ENCODE peak calls at places on chromosomes 4 and X, in six cellular contexts. O is astrocyte of the cerebellum, N is endodermal cell, C is nephron progenitor cell, U is cardiac fibroblast, R is neural crest cell. T is an unnamed sample.

GRCh38 chr4:24770111-24770584 is 25.2 kb upstream of the SOD3 start:
- DNase-seq in U (peak; percentile 46), R (no peak), N (peak; percentile 55), C (no peak), O (peak; percentile 86), T (no peak)

GRCh38 chrX:102835504-102836146 is 101.4 kb upstream of the RAB40AL start:
- DNase-seq in R (no peak), C (no peak), N (peak; percentile 76), O (no peak), U (peak; percentile 57), T (no peak)

GRCh38 chr4:168707205-168707604 is 210.4 kb downstream of the PALLD start:
- DNase-seq in N (no peak), C (no peak), R (no peak), O (no peak), U (no peak), T (no peak)

GRCh38 chr4:28682872-28683271 is 1822.2 kb downstream of the STIM2 start:
- DNase-seq in R (no peak), C (no peak), N (no peak), U (no peak), O (no peak), T (no peak)

GRCh38 chr4:575281-576141 is 584 bp downstream of the TMEM271 start:
- DNase-seq in O (peak; percentile 37), C (peak; percentile 89), N (peak; percentile 93), U (peak; percentile 73), R (peak; percentile 50), T (peak; percentile 83)

GRCh38 chr4:149050840-149051239 is 608.6 kb upstream of the NR3C2 start:
- DNase-seq in C (no peak), O (no peak), U (no peak), R (no peak), N (peak; percentile 68), T (no peak)

GRCh38 chr4:76801621-76802545 is 96.1 kb downstream of the SOWAHB start:
- DNase-seq in O (no peak), C (peak; percentile 62), N (peak; percentile 85), U (no peak), R (peak; percentile 20), T (no peak)

GRCh38 chr4:134807231-134807745 is 605.7 kb upstream of the PABPC4L start:
- DNase-seq in U (no peak), C (no peak), N (no peak), O (no peak), R (no peak), T (no peak)

GRCh38 chr4:73683033-73683432 is 57.3 kb upstream of the CXCL8 start:
- DNase-seq in R (no peak), C (no peak), U (no peak), N (no peak), O (no peak), T (no peak)

GRCh38 chr4:108685036-108685686 is 34.8 kb downstream of the OSTC start:
- DNase-seq in U (peak; percentile 23), C (no peak), O (no peak), N (no peak), R (no peak), T (no peak)

GRCh38 chr4:76549765-76550164 is 114.7 kb downstream of the SHROOM3 start:
- DNase-seq in R (no peak), U (no peak), C (no peak), N (no peak), O (no peak), T (no peak)

GRCh38 chr4:11259837-11260236 is 168.9 kb downstream of the HS3ST1 start:
- DNase-seq in C (no peak), N (peak; percentile 52), U (no peak), R (no peak), O (no peak), T (no peak)

GRCh38 chr4:61549356-61549755 is 349.2 kb downstream of the ADGRL3 start:
- DNase-seq in R (no peak), U (no peak), O (no peak), N (no peak), C (no peak), T (no peak)

GRCh38 chr4:8351931-8352367 is 82.4 kb downstream of the HTRA3 start:
- DNase-seq in N (no peak), C (no peak), U (peak; percentile 70), R (no peak), O (no peak), T (no peak)
- TF ChIP-seq CTCF in N (no peak), C (no peak), U (no peak), R (no peak), O (no peak), T (no peak)

GRCh38 chr4:182143086-182143821 is 99.9 kb upstream of the TENM3 start:
- DNase-seq in R (peak; percentile 18), N (peak; percentile 73), U (peak; percentile 23), C (peak; percentile 51), O (no peak), T (no peak)
- TF ChIP-seq CTCF in R (peak; percentile 14), N (no peak), U (no peak), C (no peak), O (peak; percentile 6), T (no peak)

GRCh38 chr4:186669159-186669720 is 54.4 kb downstream of the FAT1 start:
- DNase-seq in C (no peak), N (peak; percentile 79), O (peak; percentile 72), U (peak; percentile 83), R (no peak), T (no peak)
- TF ChIP-seq CTCF in C (peak; percentile 15), N (peak; percentile 69), O (peak; percentile 29), U (peak; percentile 39), R (peak; percentile 66), T (peak; percentile 35)

DNA sequence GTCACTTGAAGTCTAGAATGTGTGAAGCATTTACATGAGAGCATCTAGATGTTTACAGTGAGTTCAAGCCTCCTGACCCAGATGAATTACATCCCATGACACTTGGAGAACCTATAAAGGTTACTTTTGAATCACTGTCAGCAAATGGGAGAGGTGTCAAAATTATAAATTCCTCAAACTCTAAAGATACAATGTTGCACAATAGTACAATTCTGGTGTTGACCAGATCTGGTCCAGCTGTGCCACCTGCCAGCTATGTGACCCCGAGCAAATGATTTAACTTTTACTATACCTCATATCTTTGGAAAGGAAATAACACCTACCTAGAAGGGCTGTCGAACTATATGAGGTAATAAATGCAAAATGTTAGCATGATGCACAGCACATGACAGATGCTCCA is 69.8 kb downstream of the JADE1 start:
- DNase-seq in R (no peak), N (no peak), C (no peak), O (no peak), U (no peak), T (no peak)
- TF ChIP-seq CTCF in R (no peak), N (no peak), C (no peak), O (no peak), U (no peak), T (no peak)

GRCh38 chrX:1150569-1151347 is 61.7 kb downstream of the CRLF2 start:
- DNase-seq in U (no peak), R (no peak), O (no peak), C (no peak), N (peak; percentile 27), T (no peak)
- TF ChIP-seq CTCF in U (no peak), R (no peak), O (no peak), C (no peak), N (no peak), T (no peak)

GRCh38 chr4:7068279-7068842 is 497 bp upstream of the GRPEL1 start:
- DNase-seq in R (no peak), C (no peak), N (no peak), U (no peak), O (no peak), T (no peak)
- TF ChIP-seq CTCF in R (no peak), C (no peak), N (no peak), U (no peak), O (no peak), T (no peak)

DNA sequence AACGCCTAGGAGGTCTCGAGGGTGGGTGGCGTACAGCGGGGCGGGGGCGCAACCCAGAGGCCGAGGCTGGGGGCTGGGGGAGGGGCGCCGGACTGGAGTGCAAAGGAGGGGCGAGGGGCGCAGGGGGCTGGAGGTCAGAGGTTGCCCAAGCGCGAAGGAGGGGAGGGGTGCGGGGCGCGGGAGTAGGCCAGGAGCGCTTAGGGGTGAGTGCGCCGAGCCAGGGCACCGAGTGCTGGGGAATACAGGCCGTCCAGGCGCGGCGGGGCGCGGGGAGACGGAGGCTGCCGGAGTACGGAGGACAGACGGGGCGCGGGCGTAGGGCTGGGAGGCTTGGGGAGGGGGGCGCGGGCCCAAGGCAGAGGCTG is 318 bp downstream of the GYG2 start:
- DNase-seq in N (peak; percentile 88), O (no peak), C (peak; percentile 80), R (peak; percentile 48), U (no peak), T (peak; percentile 54)
- TF ChIP-seq CTCF in N (no peak), O (no peak), C (no peak), R (no peak), U (no peak), T (no peak)

GRCh38 chr4:130808492-130808891 is 1712.5 kb downstream of the C4orf33 start:
- DNase-seq in R (no peak), O (no peak), C (no peak), N (no peak), U (peak; percentile 6), T (no peak)
- TF ChIP-seq CTCF in R (peak; percentile 72), O (peak; percentile 64), C (peak; percentile 63), N (peak; percentile 81), U (peak; percentile 51), T (peak; percentile 65)

DNA sequence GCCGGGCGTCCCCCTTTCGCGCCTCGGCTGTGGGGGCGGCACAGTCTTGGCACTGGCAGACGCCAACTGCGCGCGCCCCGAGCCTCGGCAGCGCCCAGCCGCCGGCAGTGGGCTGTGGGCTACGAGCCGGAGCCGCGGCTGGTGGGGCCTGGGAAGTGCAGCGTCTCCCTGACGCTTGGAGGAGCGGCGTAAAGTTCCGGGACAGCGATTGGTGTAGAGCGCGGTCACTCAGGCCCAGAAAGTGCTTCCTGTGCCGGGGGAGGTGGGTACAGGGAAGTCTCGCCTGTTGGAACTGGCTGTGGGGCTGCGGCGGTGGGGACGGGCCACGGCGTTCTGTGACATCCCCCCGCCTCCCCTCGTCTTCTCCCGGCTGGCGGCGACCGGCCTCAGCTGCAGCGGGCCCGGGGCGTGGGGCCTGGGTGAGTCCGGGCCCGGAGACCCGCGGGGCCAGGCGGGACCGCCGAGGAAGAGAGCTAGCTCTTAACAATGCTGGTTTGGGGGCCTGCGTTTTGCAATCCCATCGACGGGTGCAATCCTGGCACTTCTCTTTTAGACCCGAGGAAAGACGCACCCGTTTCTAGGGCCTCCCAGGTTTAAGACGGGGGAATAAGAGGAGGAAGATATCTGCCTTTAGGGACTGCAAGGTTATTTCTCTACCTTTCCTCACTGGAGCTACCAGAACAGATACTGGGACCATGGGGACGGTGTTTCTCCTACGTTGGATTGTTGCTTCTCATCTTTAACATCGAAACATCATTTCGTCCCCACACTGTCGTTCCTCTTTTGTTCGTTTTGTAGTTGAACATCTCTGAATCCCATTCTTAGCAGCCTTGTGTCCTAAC is at the start of the genes RWDD4 and TRAPPC11:
- DNase-seq in C (peak; percentile 97), N (peak; percentile 99), R (peak; percentile 94), U (peak; percentile 99), O (peak; percentile 98), T (peak; percentile 95)
- TF ChIP-seq CTCF in C (no peak), N (peak; percentile 44), R (peak; percentile 36), U (no peak), O (no peak), T (peak; percentile 36)

DNA sequence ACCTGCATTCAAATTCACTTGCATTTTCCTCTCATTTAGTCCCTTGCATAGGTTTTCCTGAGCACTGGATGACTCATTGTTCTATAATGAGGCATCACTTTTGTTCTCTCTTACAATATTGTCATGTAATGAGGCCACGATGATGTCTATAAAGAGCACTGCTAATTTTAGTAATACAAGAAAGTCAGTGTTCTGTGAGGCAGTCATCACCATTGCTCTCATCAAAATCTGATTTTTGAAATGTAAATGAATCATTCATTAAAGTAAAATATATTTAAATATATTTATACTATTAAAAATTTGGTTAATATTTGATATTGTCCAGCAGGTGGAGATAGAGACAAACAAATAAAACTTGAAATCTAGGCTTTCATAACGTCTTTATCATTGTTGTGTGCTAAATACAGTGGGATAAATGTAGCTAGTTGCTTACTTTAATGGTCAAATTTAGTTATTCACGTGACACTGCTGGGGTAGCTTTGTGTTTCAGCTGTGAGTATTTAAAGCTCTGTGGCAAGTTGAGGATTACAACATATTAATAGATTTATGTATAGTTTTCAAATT is 15.4 kb downstream of the HMGB2 start:
- DNase-seq in R (no peak), U (peak; percentile 75), N (no peak), O (peak; percentile 33), C (no peak), T (no peak)
- TF ChIP-seq CTCF in R (peak; percentile 63), U (no peak), N (peak; percentile 58), O (no peak), C (peak; percentile 41), T (peak; percentile 82)

T was measured in mesothelial cell of epicardium.